ENCODE peak calls at places on chromosomes 12 and 14, in five cellular contexts. Z is tibial artery; O is T-helper 1 cell; S is GM10248; N is stimulated activated CD4-positive, alpha-beta T cell treated with anti-CD3 and anti-CD28 coated beads, Interleukin-15, amount 100 ng/mL, for 24 hours. L is an unnamed sample.

GRCh38 chr14:103199141-103199540 is 75.9 kb downstream of the TNFAIP2 start:
- DNase-seq in Z (peak; percentile 47), O (no peak), S (no peak), N (no peak), L (peak; percentile 73)

GRCh38 chr14:74048291-74048690 is 29.1 kb downstream of the BBOF1 start:
- DNase-seq in Z (no peak), O (no peak), S (no peak), N (no peak), L (no peak)

GRCh38 chr14:37198273-37198598 is 499 bp downstream of the MIPOL1 start:
- DNase-seq in Z (no peak), O (no peak), S (no peak), N (no peak), L (no peak)

GRCh38 chr14:60515696-60516284 is 6.8 kb downstream of the SIX6 start:
- DNase-seq in Z (no peak), O (no peak), S (peak; percentile 13), N (no peak), L (no peak)

GRCh38 chr12:2561367-2561766 is 233.4 kb upstream of the FKBP4 start:
- DNase-seq in Z (no peak), O (no peak), S (no peak), N (no peak), L (no peak)

GRCh38 chr12:51662728-51663154 is 71.7 kb downstream of the SCN8A start:
- DNase-seq in Z (no peak), O (no peak), S (no peak), N (no peak), L (no peak)

GRCh38 chr14:53055003-53055402 is 98.1 kb downstream of the DDHD1 start:
- DNase-seq in Z (no peak), O (no peak), S (peak; percentile 30), N (no peak), L (no peak)

GRCh38 chr14:32205554-32205953 is 2.5 kb upstream of the RNU6-8 start:
- DNase-seq in Z (no peak), O (no peak), S (no peak), N (no peak), L (no peak)

GRCh38 chr14:76250345-76250744 is 98.6 kb downstream of the GPATCH2L start:
- DNase-seq in Z (no peak), O (no peak), S (no peak), N (no peak), L (no peak)

GRCh38 chr12:16530268-16530865 is 75.6 kb downstream of the LMO3 start:
- DNase-seq in Z (no peak), O (no peak), S (no peak), N (no peak), L (no peak)

GRCh38 chr14:35826952-35827416 is 846 bp downstream of the BRMS1L start:
- DNase-seq in Z (no peak), O (no peak), S (no peak), N (no peak), L (no peak)

GRCh38 chr12:68479261-68479581 is 131.5 kb upstream of the RAP1B start:
- DNase-seq in Z (no peak), O (no peak), S (no peak), N (no peak), L (no peak)

GRCh38 chr14:39097159-39097558 is 5.9 kb downstream of the SEC23A start:
- DNase-seq in Z (no peak), O (no peak), S (no peak), N (peak; percentile 26), L (no peak)

GRCh38 chr12:51482808-51483532 is 58.3 kb downstream of the SLC4A8 start:
- DNase-seq in Z (no peak), O (no peak), S (peak; percentile 14), N (peak; percentile 33), L (no peak)

GRCh38 chr14:35398095-35398584 is 6.4 kb downstream of the NFKBIA start:
- DNase-seq in Z (peak; percentile 69), O (no peak), S (no peak), N (no peak), L (peak; percentile 80)

GRCh38 chr12:64737539-64737938 is 21.7 kb downstream of the GNS start:
- DNase-seq in Z (no peak), O (no peak), S (no peak), N (peak; percentile 15), L (no peak)

GRCh38 chr14:92613008-92613658 is 99.6 kb downstream of the RIN3 start:
- DNase-seq in Z (no peak), O (no peak), S (peak; percentile 62), N (peak; percentile 81), L (no peak)